ENCODE peak calls at places on chromosomes 11 and 22, in eight cellular contexts. W is stomach, I is neural progenitor cell, O is upper lobe of left lung, S is HAP-1, D is body of pancreas, F is left ventricle myocardium inferior, A is MM.1S. U is an unnamed sample.

GRCh38 chr11:67532889-67533288 is 9.6 kb upstream of the CABP2 start:
- DNase-seq in W (no peak), D (no peak), S (no peak), F (no peak), A (no peak), O (no peak), I (no peak), U (no peak)

GRCh38 chr22:46578824-46579561 is 41.2 kb upstream of the GRAMD4 start:
- DNase-seq in S (no peak), O (peak; percentile 83), D (peak; percentile 58), W (peak; percentile 57), I (peak; percentile 37), A (no peak), F (peak; percentile 71), U (peak; percentile 80)

GRCh38 chr11:36288442-36289225 is 590 bp downstream of the COMMD9 start:
- DNase-seq in I (no peak), O (no peak), A (no peak), W (no peak), F (no peak), D (no peak), S (no peak), U (no peak)

GRCh38 chr11:114125959-114126358 is 66.4 kb downstream of the ZBTB16 start:
- DNase-seq in I (no peak), O (no peak), W (no peak), S (no peak), F (no peak), A (no peak), D (no peak), U (no peak)

GRCh38 chr22:30857791-30858190 is 110.8 kb downstream of the MORC2 start:
- DNase-seq in I (no peak), A (no peak), D (no peak), W (peak; percentile 17), F (no peak), S (no peak), O (no peak), U (no peak)

GRCh38 chr11:45644981-45645889 is 20.2 kb downstream of the CHST1 start:
- DNase-seq in A (no peak), W (no peak), O (no peak), S (no peak), F (no peak), I (peak; percentile 0), D (no peak), U (no peak)

GRCh38 chr22:26796785-26797184 is 139.4 kb downstream of the MIAT start:
- DNase-seq in I (no peak), S (no peak), A (no peak), O (peak; percentile 52), F (no peak), D (no peak), W (no peak), U (no peak)

GRCh38 chr11:10878408-10879214 is 20.8 kb upstream of the ZBED5 start:
- DNase-seq in S (peak; percentile 71), I (peak; percentile 70), W (no peak), O (no peak), F (no peak), D (no peak), A (peak; percentile 75), U (no peak)

GRCh38 chr22:39530692-39531331 is 1.7 kb downstream of the RPS19BP1 start:
- DNase-seq in F (no peak), O (no peak), D (no peak), S (peak; percentile 53), W (no peak), I (peak; percentile 53), A (peak; percentile 60), U (no peak)
- H3K4me3 ChIP-seq in F (peak overlapping the region; percentile 97), O (no peak overlapping the region), D (no peak overlapping the region), S (peak overlapping the region; percentile 95), W (no peak overlapping the region), I (no peak overlapping the region), A (peak overlapping the region; percentile 93), U (peak overlapping the region; percentile 99)

GRCh38 chr22:48607901-48608650 is 1219.6 kb downstream of the BRD1 start:
- DNase-seq in S (no peak), A (no peak), I (no peak), D (no peak), F (no peak), O (no peak), W (no peak), U (no peak)

GRCh38 chr22:48612077-48612995 is 1215.3 kb downstream of the BRD1 start:
- DNase-seq in S (no peak), A (no peak), W (no peak), O (no peak), F (no peak), D (no peak), I (no peak), U (no peak)

GRCh38 chr22:48606684-48607307 is 1220.9 kb downstream of the BRD1 start:
- DNase-seq in D (no peak), I (no peak), A (no peak), W (no peak), F (no peak), S (no peak), O (no peak), U (no peak)

GRCh38 chr22:48605856-48606255 is 1221.8 kb downstream of the BRD1 start:
- DNase-seq in I (no peak), W (no peak), D (peak; percentile 25), A (peak; percentile 85), F (no peak), S (no peak), O (no peak), U (no peak)

DNA sequence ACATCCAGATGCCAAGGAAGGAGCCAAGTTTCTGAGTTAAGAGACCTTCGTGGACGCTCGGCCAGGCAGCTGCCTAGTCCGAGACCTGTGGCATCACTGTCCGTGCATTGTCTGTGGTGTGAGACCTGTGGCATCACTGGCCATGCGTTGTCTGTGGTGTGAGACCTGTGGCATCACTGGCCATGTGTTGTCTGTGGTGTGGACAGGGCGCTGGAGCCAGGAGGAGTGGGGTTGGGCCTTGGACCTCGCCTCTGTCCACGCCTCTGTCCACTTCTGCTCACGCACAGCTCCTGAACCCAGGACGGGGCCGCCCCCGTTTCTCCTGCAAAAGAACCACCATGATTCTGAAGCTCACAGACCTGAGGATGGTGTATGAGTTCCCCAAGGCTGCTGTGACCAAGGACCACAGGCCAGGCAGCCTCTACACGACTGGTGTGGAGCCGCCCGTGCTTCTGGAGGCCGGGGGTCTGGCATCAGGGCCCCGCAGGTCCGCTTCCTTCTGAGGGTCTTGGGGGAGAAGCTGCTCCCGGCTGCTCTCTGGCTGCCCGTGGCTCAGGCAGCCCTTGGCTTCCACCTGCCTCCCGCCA is 1218.3 kb downstream of the BRD1 start:
- DNase-seq in W (no peak), F (no peak), S (no peak), I (no peak), O (no peak), D (no peak), A (no peak), U (no peak)
- H3K9me3 ChIP-seq in W (no peaks in the 10 kb centered on the region), F (peaks cover 6% of the 10 kb centered on the region), S (no peaks in the 10 kb centered on the region), I (no peaks in the 10 kb centered on the region), O (peaks cover 5% of the 10 kb centered on the region), D (no peaks in the 10 kb centered on the region), A (no peaks in the 10 kb centered on the region), U (no peaks in the 10 kb centered on the region)

GRCh38 chr22:39254789-39255298 is 10.1 kb upstream of the PDGFB start:
- DNase-seq in A (peak; percentile 71), I (no peak), S (no peak), W (no peak), O (peak; percentile 56), D (no peak), F (no peak), U (peak; percentile 59)
- H3K4me3 ChIP-seq in A (no peak overlapping the region), I (no peak overlapping the region), S (no peak overlapping the region), W (no peak overlapping the region), O (no peak overlapping the region), D (no peak overlapping the region), F (no peak overlapping the region), U (peak overlapping the region; percentile 33)

GRCh38 chr22:36148411-36148810 is 12.1 kb downstream of the APOL3 start:
- DNase-seq in I (no peak), F (no peak), O (no peak), S (no peak), D (no peak), A (no peak), W (peak; percentile 1), U (no peak)

GRCh38 chr22:36143956-36144355 is 16.6 kb downstream of the APOL3 start:
- DNase-seq in A (no peak), D (no peak), S (no peak), I (no peak), F (no peak), O (no peak), W (no peak), U (no peak)

GRCh38 chr22:36147196-36147788 is 13.3 kb downstream of the APOL3 start:
- DNase-seq in S (no peak), I (peak; percentile 42), A (no peak), W (no peak), D (no peak), F (no peak), O (no peak), U (no peak)

GRCh38 chr22:36144886-36145541 is 15.5 kb downstream of the APOL3 start:
- DNase-seq in O (no peak), F (peak; percentile 51), W (peak; percentile 70), S (peak; percentile 31), I (peak; percentile 72), A (peak; percentile 20), D (peak; percentile 55), U (peak; percentile 75)

GRCh38 chr22:36145881-36146280 is 14.7 kb downstream of the APOL3 start:
- DNase-seq in F (no peak), A (no peak), S (no peak), I (no peak), W (no peak), D (no peak), O (no peak), U (no peak)
- H3K9me3 ChIP-seq in F (no peaks in the 10 kb centered on the region), A (no peaks in the 10 kb centered on the region), S (no peaks in the 10 kb centered on the region), I (no peaks in the 10 kb centered on the region), W (no peaks in the 10 kb centered on the region), D (no peaks in the 10 kb centered on the region), O (no peaks in the 10 kb centered on the region), U (no peaks in the 10 kb centered on the region)

DNA sequence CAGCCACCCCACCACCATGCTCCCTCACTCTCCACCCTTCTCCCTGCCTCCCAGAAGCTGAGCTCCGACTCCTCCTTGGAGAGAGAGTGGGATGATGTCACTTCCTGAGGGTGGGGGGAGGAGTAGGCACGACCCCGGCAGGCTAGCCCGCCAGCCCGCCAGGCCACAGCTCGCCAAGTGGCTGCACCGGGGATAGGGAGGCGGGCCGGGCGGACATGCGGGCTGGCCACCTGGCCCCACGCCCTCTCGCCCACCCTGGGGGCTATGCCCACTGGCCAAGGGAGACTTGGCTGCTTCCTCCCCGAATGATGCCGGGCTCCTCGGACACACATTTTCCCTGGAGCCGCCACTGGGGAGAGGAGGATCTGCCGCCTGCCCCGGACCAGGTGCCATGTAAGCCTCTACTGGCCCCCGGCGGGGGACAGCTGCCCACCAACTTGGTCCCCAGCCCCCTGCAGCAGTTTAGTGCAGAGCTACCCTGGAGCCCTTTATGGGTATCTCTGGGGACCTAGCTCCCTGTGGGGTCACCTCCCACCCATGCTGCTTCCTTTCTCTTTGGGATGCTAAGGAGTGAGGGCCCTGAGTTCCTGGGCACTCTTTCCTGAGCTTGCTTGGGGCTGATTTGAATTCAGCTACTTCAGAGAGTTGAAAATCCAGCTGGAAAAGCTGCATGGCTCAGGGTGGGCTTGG is 33.7 kb upstream of the MYRF start:
- DNase-seq in S (no peak), O (peak; percentile 85), W (no peak), I (peak; percentile 85), A (no peak), D (no peak), F (peak; percentile 51), U (no peak)
- H3K4me3 ChIP-seq in S (no peak overlapping the region), O (peak overlapping the region; percentile 31), W (peak overlapping the region; percentile 39), I (peak overlapping the region; percentile 38), A (no peak overlapping the region), D (no peak overlapping the region), F (peak overlapping the region; percentile 59), U (peak overlapping the region; percentile 50)

GRCh38 chr22:37310815-37311595 is 28.7 kb downstream of the CYTH4 start:
- DNase-seq in F (peak; percentile 43), S (no peak), O (no peak), I (no peak), D (no peak), W (no peak), A (no peak), U (peak; percentile 41)
- H3K9me3 ChIP-seq in F (no peaks in the 10 kb centered on the region), S (no peaks in the 10 kb centered on the region), O (no peaks in the 10 kb centered on the region), I (no peaks in the 10 kb centered on the region), D (no peaks in the 10 kb centered on the region), W (no peaks in the 10 kb centered on the region), A (no peaks in the 10 kb centered on the region), U (no peaks in the 10 kb centered on the region)

GRCh38 chr22:41369089-41369745 is 12.5 kb upstream of the TEF start:
- DNase-seq in F (no peak), I (no peak), W (no peak), O (no peak), S (no peak), A (no peak), D (peak; percentile 32), U (peak; percentile 71)
- H3K4me3 ChIP-seq in F (peak overlapping the region; percentile 69), I (no peak overlapping the region), W (peak overlapping the region; percentile 44), O (peak overlapping the region; percentile 58), S (no peak overlapping the region), A (no peak overlapping the region), D (no peak overlapping the region), U (peak overlapping the region; percentile 59)